ENCODE peak calls at places on chromosomes 16 and 17, in six cellular contexts. T is PC-9, N is tibial artery, I is body of pancreas, B is chondrocyte, P is WTC11. R is an unnamed sample.

GRCh38 chr17:32490101-32490482 is 3.3 kb downstream of the CDK5R1 start:
- DNase-seq in P (no peak), B (peak; percentile 70), T (no peak), N (no peak), I (no peak), R (peak; percentile 80)

GRCh38 chr17:57551321-57552079 is 193.6 kb downstream of the CCDC182 start:
- DNase-seq in P (no peak), I (no peak), N (no peak), T (no peak), B (no peak), R (peak; percentile 94)

GRCh38 chr16:12417830-12418229 is 385.9 kb downstream of the CPPED1 start:
- DNase-seq in T (no peak), I (no peak), B (no peak), P (no peak), N (no peak), R (no peak)

GRCh38 chr17:56570199-56570598 is 23.3 kb upstream of the NOG start:
- DNase-seq in T (no peak), B (no peak), P (no peak), I (no peak), N (no peak), R (no peak)

GRCh38 chr17:45976755-45977505 is 22.1 kb upstream of the STH start:
- DNase-seq in I (no peak), B (peak; percentile 76), P (no peak), T (peak; percentile 41), N (no peak), R (peak; percentile 52)

GRCh38 chr17:38357488-38358123 is 6.0 kb downstream of the SOCS7 start:
- DNase-seq in I (no peak), T (no peak), B (no peak), P (no peak), N (no peak), R (no peak)

GRCh38 chr17:58113947-58114346 is 30.7 kb downstream of the DYNLL2 start:
- DNase-seq in I (no peak), N (no peak), B (no peak), P (no peak), T (no peak), R (no peak)

GRCh38 chr17:12231027-12231682 is 210.5 kb downstream of the MAP2K4 start:
- DNase-seq in P (no peak), T (no peak), I (no peak), B (no peak), N (no peak), R (no peak)

GRCh38 chr17:5181509-5182305 is 10.0 kb downstream of the ZNF594 start:
- DNase-seq in T (no peak), P (no peak), B (no peak), I (no peak), N (no peak), R (no peak)

GRCh38 chr17:49708515-49709161 is 874 bp upstream of the SLC35B1 start:
- DNase-seq in I (no peak), P (no peak), B (no peak), T (peak; percentile 17), N (no peak), R (peak; percentile 83)

GRCh38 chr16:46743232-46743719 is 4.9 kb downstream of the MYLK3 start:
- DNase-seq in N (peak; percentile 32), I (no peak), B (no peak), T (no peak), P (no peak), R (peak; percentile 84)

GRCh38 chr16:54135361-54136275 is 151.0 kb downstream of the IRX3 start:
- DNase-seq in B (no peak), I (no peak), P (no peak), N (no peak), T (no peak), R (no peak)

GRCh38 chr17:77645441-77646430 is 312.8 kb upstream of the TNRC6C start:
- DNase-seq in T (no peak), I (no peak), B (peak; percentile 47), P (no peak), N (no peak), R (peak; percentile 50)

GRCh38 chr17:77644181-77644972 is 314.1 kb upstream of the TNRC6C start:
- DNase-seq in I (no peak), B (peak; percentile 72), T (no peak), N (no peak), P (no peak), R (peak; percentile 1)

GRCh38 chr17:77641718-77642117 is 316.8 kb upstream of the TNRC6C start:
- DNase-seq in I (no peak), P (no peak), N (no peak), B (no peak), T (no peak), R (no peak)

GRCh38 chr17:77647531-77647930 is 311.0 kb upstream of the TNRC6C start:
- DNase-seq in T (no peak), B (peak; percentile 52), N (no peak), I (no peak), P (no peak), R (peak; percentile 18)

DNA sequence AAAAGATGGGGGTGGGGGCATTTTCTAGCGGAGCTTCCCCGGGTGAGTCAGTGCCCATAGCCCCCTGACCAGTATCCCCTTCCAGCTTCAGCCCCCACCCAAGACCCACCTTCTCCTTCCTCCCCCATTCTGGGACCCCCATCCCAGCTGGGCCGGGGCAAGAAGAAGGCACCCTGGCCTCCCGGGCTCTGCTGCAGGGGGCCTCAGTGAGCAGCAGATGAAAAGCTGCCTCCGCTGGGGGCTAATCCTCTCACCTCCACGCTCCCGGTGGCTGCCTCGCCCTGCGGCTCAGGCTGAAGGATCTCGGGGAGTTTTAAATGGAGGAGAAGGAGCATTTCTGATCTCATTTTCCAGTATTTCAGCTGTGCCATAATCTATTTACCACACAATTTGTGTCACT is 313.5 kb upstream of the TNRC6C start:
- DNase-seq in T (no peak), I (no peak), N (no peak), P (peak; percentile 38), B (no peak), R (peak; percentile 67)
- TF ChIP-seq CTCF in T (no peak), I (no peak), N (no peak), P (no peak), B (peak; percentile 19), R (no peak)

DNA sequence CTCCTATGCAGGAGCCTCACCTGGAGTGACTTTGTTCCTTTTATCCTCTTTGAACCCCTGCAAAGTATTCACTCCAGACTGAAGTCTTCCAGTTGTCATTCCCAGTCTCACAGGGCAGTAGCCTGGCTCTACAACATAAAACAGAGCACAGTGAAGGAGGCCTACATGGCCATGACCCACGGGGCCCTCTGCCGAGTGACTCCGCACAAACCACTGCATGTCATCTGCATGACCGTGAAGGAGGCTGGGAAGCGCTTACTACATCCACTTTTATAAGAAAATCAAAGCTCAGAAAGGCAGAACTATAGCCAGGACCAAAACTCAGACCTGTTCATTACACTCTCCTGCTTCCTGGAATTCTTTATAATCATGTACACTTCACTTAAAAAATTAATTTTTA is 42.5 kb downstream of the BRD7 start:
- DNase-seq in N (no peak), T (no peak), I (no peak), B (no peak), P (no peak), R (no peak)
- TF ChIP-seq CTCF in N (no peak), T (no peak), I (no peak), B (no peak), P (no peak), R (no peak)

GRCh38 chr17:63446218-63446980 is at the start of gene CYB561:
- DNase-seq in N (peak; percentile 75), P (peak; percentile 60), T (peak; percentile 93), I (peak; percentile 91), B (no peak), R (peak; percentile 91)
- TF ChIP-seq CTCF in N (no peak), P (no peak), T (no peak), I (no peak), B (peak; percentile 44), R (no peak)

DNA sequence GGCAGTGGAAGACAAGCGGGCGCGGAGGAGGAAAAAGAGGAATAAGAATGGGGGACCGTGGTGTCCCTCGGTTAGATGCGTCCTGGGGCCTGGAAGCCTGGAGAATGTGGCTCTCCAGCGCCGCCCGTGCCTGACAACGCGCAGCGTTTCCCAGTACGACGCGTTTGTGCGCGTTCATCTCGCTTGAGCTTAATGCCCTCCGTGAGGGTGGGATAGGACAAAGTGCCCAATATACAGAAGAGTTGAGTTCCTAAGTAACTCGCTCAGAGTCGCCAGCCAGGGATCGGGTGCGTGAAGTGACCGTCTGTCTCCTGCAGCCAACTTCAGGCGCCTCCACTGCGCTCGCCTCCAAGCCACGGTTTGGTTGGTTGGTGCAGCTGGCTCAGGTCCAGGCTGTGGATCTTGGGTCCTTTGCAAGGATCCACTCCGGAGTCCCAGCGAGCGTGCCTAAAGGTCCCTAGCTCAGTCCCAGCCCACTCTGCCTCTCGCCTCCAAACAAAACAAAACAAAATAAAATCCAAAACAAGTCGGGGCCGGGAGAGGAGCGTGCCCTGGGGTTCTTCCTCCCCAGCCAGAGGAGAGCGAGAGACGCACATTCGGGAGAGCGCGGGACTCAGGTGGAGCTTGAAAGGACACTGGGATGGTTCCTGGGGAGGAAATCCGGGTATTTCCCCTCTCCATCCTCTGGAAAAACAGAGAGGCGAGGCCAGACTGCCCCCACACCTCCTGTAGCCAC is 951 bp downstream of the GALR2 start:
- DNase-seq in T (no peak), P (peak; percentile 73), B (peak; percentile 62), I (no peak), N (no peak), R (no peak)
- TF ChIP-seq CTCF in T (no peak), P (no peak), B (peak; percentile 12), I (no peak), N (no peak), R (no peak)

GRCh38 chr16:4059969-4060368 is 56.3 kb downstream of the ADCY9 start:
- DNase-seq in T (no peak), I (no peak), P (no peak), N (no peak), B (no peak), R (no peak)

GRCh38 chr16:4064950-4065352 is 51.3 kb downstream of the ADCY9 start:
- DNase-seq in I (no peak), N (no peak), P (no peak), B (no peak), T (no peak), R (no peak)

GRCh38 chr16:4058386-4058785 is 57.9 kb downstream of the ADCY9 start:
- DNase-seq in T (no peak), I (no peak), B (no peak), N (no peak), P (no peak), R (no peak)

GRCh38 chr16:4060823-4061222 is 55.4 kb downstream of the ADCY9 start:
- DNase-seq in B (no peak), T (no peak), N (no peak), I (no peak), P (no peak), R (no peak)

DNA sequence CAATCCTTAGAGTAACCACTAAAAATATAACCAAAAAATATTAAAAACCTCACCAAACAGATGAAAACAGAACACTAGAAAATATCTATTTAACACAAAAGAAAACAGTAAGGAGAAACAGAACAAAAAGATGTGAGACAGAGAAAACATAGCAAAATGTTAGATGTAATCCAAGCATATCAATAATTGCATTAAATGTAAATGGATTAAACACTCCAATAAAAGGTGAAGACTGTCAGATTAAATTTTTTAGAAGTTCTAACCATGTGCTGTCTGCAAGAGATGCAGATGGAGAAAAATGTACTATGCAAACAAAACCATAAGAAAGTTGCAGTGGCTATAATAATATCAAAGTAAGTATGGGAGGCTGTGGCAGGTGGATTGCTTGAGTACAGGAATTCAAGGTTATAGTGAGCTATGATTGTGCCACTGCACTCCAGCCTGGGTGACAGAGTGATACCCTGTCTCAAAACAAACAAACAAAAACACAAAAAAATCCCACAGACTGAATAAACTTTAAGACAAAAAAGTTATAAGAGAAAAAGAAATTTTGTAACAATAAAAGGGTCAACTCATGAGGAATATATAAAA is 53.9 kb downstream of the ADCY9 start:
- DNase-seq in N (no peak), P (no peak), B (no peak), T (no peak), I (no peak), R (no peak)
- TF ChIP-seq CTCF in N (no peak), P (no peak), B (no peak), T (no peak), I (no peak), R (no peak)

GRCh38 chr17:39916918-39917317 is 1.5 kb downstream of the GSDMB start:
- DNase-seq in B (no peak), T (no peak), I (no peak), P (no peak), N (no peak), R (no peak)
- TF ChIP-seq CTCF in B (peak; percentile 27), T (no peak), I (no peak), P (no peak), N (no peak), R (no peak)

R was measured in spleen.